ENCODE peak calls at places on chromosomes 2 and 18, in five cellular contexts. I is cardiac muscle cell, D is neuronal stem cell, J is PC-9, L is kidney. A is an unnamed sample. For H3K4me1, the result is how much of the 10 kb centered on the place peaks cover.

GRCh38 chr2:36597532-36598377 is at the start of gene FEZ2:
- DNase-seq in I (peak), D (peak), J (peak), L (peak), A (peak)

GRCh38 chr2:56770490-56770889 is 586.7 kb downstream of the CCDC85A start:
- DNase-seq in I (no peak), D (no peak), J (no peak), L (no peak), A (peak)

GRCh38 chr2:10404324-10405143 is 43.6 kb downstream of the ODC1 start:
- DNase-seq in I (no peak), D (no peak), J (no peak), L (no peak), A (no peak)

GRCh38 chr2:23692263-23692662 is 234.7 kb downstream of the ATAD2B start:
- DNase-seq in I (no peak), D (no peak), J (no peak), L (no peak), A (no peak)

GRCh38 chr2:220263300-220263699 is 635.9 kb downstream of the SLC4A3 start:
- DNase-seq in I (no peak), D (no peak), J (no peak), L (no peak), A (no peak)

GRCh38 chr18:45745817-45746461 is 22.0 kb downstream of the SLC14A1 start:
- DNase-seq in I (no peak), D (no peak), J (no peak), L (no peak), A (no peak)

GRCh38 chr2:169286858-169287257 is 75.5 kb downstream of the LRP2 start:
- DNase-seq in I (no peak), D (peak), J (no peak), L (no peak), A (no peak)

GRCh38 chr18:68176901-68177300 is 538.0 kb downstream of the TMX3 start:
- DNase-seq in I (no peak), D (no peak), J (no peak), L (no peak), A (no peak)

GRCh38 chr2:100182494-100183355 is 40.3 kb upstream of the AFF3 start:
- DNase-seq in I (peak), D (peak), J (peak), L (no peak), A (no peak)

GRCh38 chr18:22551536-22552151 is 133.9 kb upstream of the CTAGE1 start:
- DNase-seq in I (no peak), D (no peak), J (peak), L (no peak), A (peak)

GRCh38 chr2:20607446-20607845 is 43.5 kb downstream of the HS1BP3 start:
- DNase-seq in I (no peak), D (no peak), J (no peak), L (no peak), A (no peak)

GRCh38 chr2:30180230-30180629 is 33.4 kb downstream of the YPEL5 start:
- DNase-seq in I (no peak), D (no peak), J (no peak), L (no peak), A (no peak)

GRCh38 chr2:64359892-64360657 is 93.9 kb upstream of the LGALSL start:
- DNase-seq in I (peak), D (no peak), J (peak), L (peak), A (peak)

GRCh38 chr2:70830333-70830732 is 5.3 kb downstream of the CD207 start:
- DNase-seq in I (no peak), D (no peak), J (no peak), L (no peak), A (no peak)

GRCh38 chr2:196607073-196607472 is 32.4 kb upstream of the CCDC150 start:
- DNase-seq in I (no peak), D (no peak), J (no peak), L (no peak), A (no peak)

GRCh38 chr2:95061601-95062183 is 36.2 kb downstream of the MAL start:
- DNase-seq in I (no peak), D (no peak), J (no peak), L (no peak), A (no peak)
- H3K4me1 ChIP-seq in I (under half), D (under half), J (half or more), L (under half), A (under half)

DNA sequence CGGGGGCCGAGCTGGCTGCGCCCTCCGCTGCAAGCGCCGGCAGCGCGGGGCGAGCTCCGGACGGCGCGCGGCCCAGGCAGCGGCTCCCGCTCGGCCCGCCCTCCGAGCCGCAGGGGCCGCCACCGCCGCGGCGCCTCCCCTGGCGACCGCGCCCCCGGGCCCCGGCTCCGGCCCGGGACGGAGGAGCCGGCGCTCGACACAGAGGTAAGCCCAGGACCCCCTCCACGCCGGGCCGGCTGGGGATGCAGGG is 151 bp downstream of the SPATS2L start:
- DNase-seq in I (no peak), D (peak), J (no peak), L (no peak), A (no peak)
- H3K27ac ChIP-seq in I (peak), D (no peak), J (peak), L (peak), A (peak)

DNA sequence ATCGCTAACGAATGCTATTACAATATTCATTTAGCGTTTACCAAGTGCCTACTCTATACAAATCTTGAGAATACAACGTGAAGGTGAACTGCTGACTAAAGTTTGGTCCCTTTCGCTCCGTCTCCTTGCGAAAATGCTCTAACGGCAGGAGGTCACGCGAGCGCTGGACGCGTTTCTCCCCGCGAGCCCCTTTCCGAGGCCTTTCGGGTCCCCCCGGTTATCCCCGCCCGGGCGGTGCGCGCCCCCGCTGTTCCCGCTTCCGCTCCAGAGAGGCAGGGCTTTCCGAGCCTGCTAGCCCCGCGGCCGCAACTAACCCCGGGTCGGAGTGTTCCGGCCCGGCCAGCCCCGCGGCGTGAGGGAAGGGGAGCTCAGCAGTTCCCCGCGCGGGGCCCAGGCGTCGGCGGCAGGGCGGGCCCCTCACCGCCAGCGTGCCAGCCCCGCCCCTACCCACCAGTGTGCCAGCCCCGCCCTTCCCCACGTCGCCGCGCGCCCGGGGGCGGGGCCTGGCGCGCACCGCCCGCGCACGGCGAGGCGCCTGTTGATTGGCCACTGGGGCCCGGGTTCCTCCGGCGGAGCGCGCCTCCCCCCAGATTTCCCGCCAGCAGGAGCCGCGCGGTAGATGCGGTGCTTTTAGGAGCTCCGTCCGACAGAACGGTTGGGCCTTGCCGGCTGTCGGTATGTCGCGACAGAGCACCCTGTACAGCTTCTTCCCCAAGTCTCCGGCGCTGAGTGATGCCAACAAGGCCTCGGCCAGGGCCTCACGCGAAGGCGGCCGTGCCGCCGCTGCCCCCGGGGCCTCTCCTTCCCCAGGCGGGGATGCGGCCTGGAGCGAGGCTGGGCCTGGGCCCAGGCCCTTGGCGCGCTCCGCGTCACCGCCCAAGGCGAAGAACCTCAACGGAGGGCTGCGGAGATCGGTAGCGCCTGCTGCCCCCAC is at the start of gene MSH6:
- DNase-seq in I (peak), D (peak), J (peak), L (peak), A (peak)
- H3K4me1 ChIP-seq in I (under half), D (under half), J (under half), L (under half), A (under half)

GRCh38 chr18:35477497-35477896 is 20.3 kb downstream of the INO80C start:
- DNase-seq in I (no peak), D (no peak), J (no peak), L (no peak), A (no peak)
- H3K27ac ChIP-seq in I (no peak), D (no peak), J (peak), L (no peak), A (peak)

DNA sequence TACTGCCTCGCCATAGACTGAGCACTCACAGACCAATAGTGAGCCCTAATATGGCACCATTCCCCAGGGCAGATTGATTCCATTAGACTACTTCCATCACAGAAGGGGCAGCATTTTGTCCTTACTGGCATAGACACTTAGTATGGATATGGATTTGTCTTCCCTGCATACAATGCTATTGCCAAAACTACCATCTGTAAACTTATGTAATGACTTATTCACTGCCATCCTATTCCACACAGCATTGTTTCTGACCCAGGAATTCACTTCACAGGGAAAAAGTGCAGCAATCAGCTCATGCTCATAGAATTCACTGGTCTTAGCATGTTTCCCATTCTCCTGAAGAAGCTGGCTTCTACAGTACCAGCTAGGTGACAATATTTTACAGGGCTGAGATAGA is 179.0 kb downstream of the PPP1R1C start:
- DNase-seq in I (no peak), D (no peak), J (no peak), L (no peak), A (no peak)
- H3K4me1 ChIP-seq in I (under half), D (under half), J (under half), L (under half), A (under half)

DNA sequence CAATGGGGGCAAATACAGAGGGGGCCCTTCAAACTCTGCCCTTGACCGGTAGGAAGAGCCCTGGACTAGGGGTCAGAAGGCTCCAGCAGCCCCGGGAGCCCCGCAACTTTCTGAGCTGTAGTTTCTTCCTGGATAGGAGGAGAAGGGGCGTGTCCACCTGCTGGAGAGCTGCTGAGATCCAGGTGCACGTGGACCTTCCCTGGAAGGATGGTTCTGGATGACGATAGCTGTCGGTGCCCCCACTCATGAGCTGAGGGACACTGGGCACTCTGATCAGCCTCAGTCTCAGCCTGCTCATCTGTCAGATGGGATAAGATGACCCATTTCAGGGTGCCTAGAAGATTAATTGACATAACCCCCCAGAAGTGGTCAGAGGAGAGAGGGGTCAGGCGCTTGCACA is 125.2 kb upstream of the HDAC4 start:
- DNase-seq in I (no peak), D (no peak), J (no peak), L (peak), A (no peak)
- H3K27ac ChIP-seq in I (no peak), D (no peak), J (no peak), L (no peak), A (no peak)

GRCh38 chr18:23864620-23865019 is 149.9 kb upstream of the TTC39C start:
- DNase-seq in I (no peak), D (no peak), J (no peak), L (no peak), A (no peak)

GRCh38 chr18:23862071-23862470 is 152.5 kb upstream of the TTC39C start:
- DNase-seq in I (no peak), D (no peak), J (peak), L (no peak), A (peak)

GRCh38 chr18:23859466-23860352 is 154.8 kb upstream of the TTC39C start:
- DNase-seq in I (no peak), D (no peak), J (no peak), L (no peak), A (no peak)

GRCh38 chr18:23857756-23858155 is 156.8 kb upstream of the TTC39C start:
- DNase-seq in I (no peak), D (no peak), J (no peak), L (no peak), A (no peak)

GRCh38 chr18:23861326-23861725 is 153.2 kb upstream of the TTC39C start:
- DNase-seq in I (no peak), D (no peak), J (no peak), L (no peak), A (no peak)
- H3K4me1 ChIP-seq in I (under half), D (under half), J (under half), L (under half), A (under half)

DNA sequence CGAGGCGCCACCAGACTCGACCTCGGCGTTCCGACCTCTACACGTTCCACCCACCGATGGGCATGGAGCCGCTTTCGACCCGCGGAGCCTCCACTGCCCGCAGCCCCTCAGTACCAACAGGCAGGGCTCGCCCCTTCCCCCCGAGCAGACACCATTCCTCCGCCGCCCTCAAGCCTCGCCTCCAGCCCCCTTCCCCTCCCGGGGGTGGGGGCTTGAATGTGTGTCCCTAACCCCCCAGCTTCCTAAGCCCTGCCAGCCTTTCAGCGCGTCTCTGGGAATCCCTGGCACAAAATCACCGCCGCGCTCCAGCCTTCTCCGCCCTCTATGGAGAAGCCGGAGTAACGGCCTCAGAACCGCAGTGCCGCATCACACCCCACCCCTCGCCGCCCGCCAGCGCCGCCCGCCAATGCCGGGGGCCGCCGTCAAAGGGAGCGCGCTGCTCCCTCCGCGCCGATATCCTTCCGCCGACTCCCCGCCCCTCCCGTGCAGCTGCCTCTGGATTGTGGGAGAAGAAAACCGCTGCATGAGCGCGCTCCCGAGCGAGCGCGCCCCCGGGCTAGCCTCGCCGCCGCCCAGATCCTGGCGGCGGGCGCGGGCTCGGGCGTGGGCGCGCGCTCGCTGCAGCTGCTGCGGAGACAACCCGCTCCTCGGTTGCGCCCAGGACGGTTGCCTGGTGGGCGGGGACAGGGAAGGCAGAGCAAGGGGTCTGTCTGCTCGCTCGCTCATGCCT is at the start of gene CCDC88A:
- DNase-seq in I (peak), D (peak), J (peak), L (peak), A (peak)
- H3K27ac ChIP-seq in I (peak), D (peak), J (no peak), L (peak), A (peak)

GRCh38 chr2:42903821-42904575 is 111.6 kb upstream of the HAAO start:
- DNase-seq in I (no peak), D (no peak), J (no peak), L (no peak), A (no peak)

GRCh38 chr2:42905341-42906114 is 113.1 kb upstream of the HAAO start:
- DNase-seq in I (no peak), D (no peak), J (no peak), L (no peak), A (no peak)

GRCh38 chr2:42902939-42903709 is 110.7 kb upstream of the HAAO start:
- DNase-seq in I (no peak), D (no peak), J (no peak), L (no peak), A (no peak)

GRCh38 chr2:42906115-42906556 is 113.8 kb upstream of the HAAO start:
- DNase-seq in I (no peak), D (no peak), J (no peak), L (no peak), A (no peak)

DNA sequence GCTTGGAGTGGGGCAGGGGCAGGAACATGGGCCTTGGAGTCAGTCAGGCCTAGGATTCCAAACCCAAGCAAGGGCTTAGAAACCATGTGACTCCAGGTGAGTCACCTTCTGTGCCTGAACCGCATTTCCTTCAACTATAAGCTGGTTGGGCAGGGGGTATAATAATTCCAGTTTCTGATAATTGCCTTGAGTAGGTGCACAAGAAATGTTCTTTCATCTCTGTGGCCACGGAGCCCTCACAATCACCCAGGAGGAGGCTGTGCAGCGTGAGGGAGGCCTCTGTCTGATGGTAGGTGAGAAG is 112.1 kb upstream of the HAAO start:
- DNase-seq in I (no peak), D (no peak), J (no peak), L (no peak), A (no peak)
- H3K4me1 ChIP-seq in I (under half), D (under half), J (under half), L (under half), A (under half)

A was measured in foreskin keratinocyte.